ENCODE peak calls at places on chromosomes 11 and 22, in five cellular contexts. One of them, this sample, is unnamed.

GRCh38 chr11:128862913-128863660 is 4.0 kb downstream of the KCNJ1 start:
- DNase-seq in nucleus accumbens: no peak
- DNase-seq in neural crest cell: no peak
- DNase-seq in stimulated activated CD8-positive, alpha-beta memory T cell treated with anti-CD3 and anti-CD28 coated beads, Interleukin-7, amount 100 ng/mL, for 4 hours: no peak
- DNase-seq in transverse colon: no peak
- DNase-seq in this sample: no peak

GRCh38 chr22:49724893-49725489 is 102.7 kb downstream of the BRD1 start:
- DNase-seq in nucleus accumbens: no peak
- DNase-seq in neural crest cell: peak; percentile 83
- DNase-seq in stimulated activated CD8-positive, alpha-beta memory T cell treated with anti-CD3 and anti-CD28 coated beads, Interleukin-7, amount 100 ng/mL, for 4 hours: peak; percentile 36
- DNase-seq in transverse colon: peak; percentile 46
- DNase-seq in this sample: peak; percentile 86

GRCh38 chr22:39147335-39148023 is 5.0 kb downstream of the CBX7 start:
- DNase-seq in nucleus accumbens: no peak
- DNase-seq in neural crest cell: no peak
- DNase-seq in stimulated activated CD8-positive, alpha-beta memory T cell treated with anti-CD3 and anti-CD28 coated beads, Interleukin-7, amount 100 ng/mL, for 4 hours: no peak
- DNase-seq in transverse colon: no peak
- DNase-seq in this sample: no peak

GRCh38 chr11:44874284-44874683 is 76.4 kb downstream of the TP53I11 start:
- DNase-seq in nucleus accumbens: no peak
- DNase-seq in neural crest cell: no peak
- DNase-seq in stimulated activated CD8-positive, alpha-beta memory T cell treated with anti-CD3 and anti-CD28 coated beads, Interleukin-7, amount 100 ng/mL, for 4 hours: no peak
- DNase-seq in transverse colon: no peak
- DNase-seq in this sample: no peak

GRCh38 chr11:118621071-118621815 is 13.8 kb downstream of the PHLDB1 start:
- DNase-seq in nucleus accumbens: peak; percentile 67
- DNase-seq in neural crest cell: peak; percentile 69
- DNase-seq in stimulated activated CD8-positive, alpha-beta memory T cell treated with anti-CD3 and anti-CD28 coated beads, Interleukin-7, amount 100 ng/mL, for 4 hours: no peak
- DNase-seq in transverse colon: peak; percentile 82
- DNase-seq in this sample: peak; percentile 74

GRCh38 chr11:7657306-7658025 is 15.8 kb downstream of the CYB5R2 start:
- DNase-seq in nucleus accumbens: no peak
- DNase-seq in neural crest cell: no peak
- DNase-seq in stimulated activated CD8-positive, alpha-beta memory T cell treated with anti-CD3 and anti-CD28 coated beads, Interleukin-7, amount 100 ng/mL, for 4 hours: no peak
- DNase-seq in transverse colon: peak; percentile 64
- DNase-seq in this sample: peak; percentile 59

GRCh38 chr22:38213319-38214247 is 11.8 kb downstream of the MAFF start:
- DNase-seq in nucleus accumbens: no peak
- DNase-seq in neural crest cell: no peak
- DNase-seq in stimulated activated CD8-positive, alpha-beta memory T cell treated with anti-CD3 and anti-CD28 coated beads, Interleukin-7, amount 100 ng/mL, for 4 hours: no peak
- DNase-seq in transverse colon: no peak
- DNase-seq in this sample: no peak

GRCh38 chr11:94832604-94833238 is 64.6 kb downstream of the AMOTL1 start:
- DNase-seq in nucleus accumbens: no peak
- DNase-seq in neural crest cell: no peak
- DNase-seq in stimulated activated CD8-positive, alpha-beta memory T cell treated with anti-CD3 and anti-CD28 coated beads, Interleukin-7, amount 100 ng/mL, for 4 hours: no peak
- DNase-seq in transverse colon: no peak
- DNase-seq in this sample: no peak

GRCh38 chr22:30241576-30242371 is 4.8 kb downstream of the LIF start:
- DNase-seq in nucleus accumbens: no peak
- DNase-seq in neural crest cell: no peak
- DNase-seq in stimulated activated CD8-positive, alpha-beta memory T cell treated with anti-CD3 and anti-CD28 coated beads, Interleukin-7, amount 100 ng/mL, for 4 hours: no peak
- DNase-seq in transverse colon: no peak
- DNase-seq in this sample: no peak

GRCh38 chr11:12829131-12829530 is 154.9 kb downstream of the TEAD1 start:
- DNase-seq in nucleus accumbens: no peak
- DNase-seq in neural crest cell: no peak
- DNase-seq in stimulated activated CD8-positive, alpha-beta memory T cell treated with anti-CD3 and anti-CD28 coated beads, Interleukin-7, amount 100 ng/mL, for 4 hours: no peak
- DNase-seq in transverse colon: no peak
- DNase-seq in this sample: no peak

GRCh38 chr11:44814881-44815592 is 88.3 kb downstream of the TSPAN18 start:
- DNase-seq in nucleus accumbens: no peak
- DNase-seq in neural crest cell: no peak
- DNase-seq in stimulated activated CD8-positive, alpha-beta memory T cell treated with anti-CD3 and anti-CD28 coated beads, Interleukin-7, amount 100 ng/mL, for 4 hours: no peak
- DNase-seq in transverse colon: no peak
- DNase-seq in this sample: no peak

GRCh38 chr11:11748706-11749365 is 92.9 kb upstream of the USP47 start:
- DNase-seq in nucleus accumbens: no peak
- DNase-seq in neural crest cell: no peak
- DNase-seq in stimulated activated CD8-positive, alpha-beta memory T cell treated with anti-CD3 and anti-CD28 coated beads, Interleukin-7, amount 100 ng/mL, for 4 hours: no peak
- DNase-seq in transverse colon: no peak
- DNase-seq in this sample: no peak

GRCh38 chr11:1564535-1565172 is 7.4 kb downstream of the DUSP8 start:
- DNase-seq in nucleus accumbens: no peak
- DNase-seq in neural crest cell: no peak
- DNase-seq in stimulated activated CD8-positive, alpha-beta memory T cell treated with anti-CD3 and anti-CD28 coated beads, Interleukin-7, amount 100 ng/mL, for 4 hours: no peak
- DNase-seq in transverse colon: peak; percentile 69
- DNase-seq in this sample: peak; percentile 86

GRCh38 chr11:66956689-66957290 is 1.4 kb downstream of the PC start:
- DNase-seq in nucleus accumbens: no peak
- DNase-seq in neural crest cell: no peak
- DNase-seq in stimulated activated CD8-positive, alpha-beta memory T cell treated with anti-CD3 and anti-CD28 coated beads, Interleukin-7, amount 100 ng/mL, for 4 hours: no peak
- DNase-seq in transverse colon: no peak
- DNase-seq in this sample: no peak

GRCh38 chr11:862028-862703 is 19.5 kb downstream of the TSPAN4 start:
- DNase-seq in nucleus accumbens: no peak
- DNase-seq in neural crest cell: no peak
- DNase-seq in stimulated activated CD8-positive, alpha-beta memory T cell treated with anti-CD3 and anti-CD28 coated beads, Interleukin-7, amount 100 ng/mL, for 4 hours: no peak
- DNase-seq in transverse colon: peak; percentile 55
- DNase-seq in this sample: no peak

GRCh38 chr22:21972293-21972779 is 10.3 kb downstream of the TOP3B start:
- DNase-seq in nucleus accumbens: no peak
- DNase-seq in neural crest cell: peak; percentile 70
- DNase-seq in stimulated activated CD8-positive, alpha-beta memory T cell treated with anti-CD3 and anti-CD28 coated beads, Interleukin-7, amount 100 ng/mL, for 4 hours: peak; percentile 25
- DNase-seq in transverse colon: peak; percentile 32
- DNase-seq in this sample: peak; percentile 85

GRCh38 chr11:3167143-3168119 is 2.3 kb upstream of the OSBPL5 start:
- DNase-seq in nucleus accumbens: no peak
- DNase-seq in neural crest cell: no peak
- DNase-seq in stimulated activated CD8-positive, alpha-beta memory T cell treated with anti-CD3 and anti-CD28 coated beads, Interleukin-7, amount 100 ng/mL, for 4 hours: no peak
- DNase-seq in transverse colon: peak; percentile 7
- DNase-seq in this sample: no peak

GRCh38 chr11:84901986-84902385 is 725.2 kb downstream of the DLG2 start:
- DNase-seq in nucleus accumbens: no peak
- DNase-seq in neural crest cell: no peak
- DNase-seq in stimulated activated CD8-positive, alpha-beta memory T cell treated with anti-CD3 and anti-CD28 coated beads, Interleukin-7, amount 100 ng/mL, for 4 hours: no peak
- DNase-seq in transverse colon: no peak
- DNase-seq in this sample: no peak

GRCh38 chr11:34449013-34449412 is 10.3 kb downstream of the CAT start:
- DNase-seq in nucleus accumbens: no peak
- DNase-seq in neural crest cell: no peak
- DNase-seq in stimulated activated CD8-positive, alpha-beta memory T cell treated with anti-CD3 and anti-CD28 coated beads, Interleukin-7, amount 100 ng/mL, for 4 hours: no peak
- DNase-seq in transverse colon: no peak
- DNase-seq in this sample: no peak

GRCh38 chr11:47143322-47143721 is 33.4 kb downstream of the ARFGAP2 start:
- DNase-seq in nucleus accumbens: no peak
- DNase-seq in neural crest cell: no peak
- DNase-seq in stimulated activated CD8-positive, alpha-beta memory T cell treated with anti-CD3 and anti-CD28 coated beads, Interleukin-7, amount 100 ng/mL, for 4 hours: no peak
- DNase-seq in transverse colon: no peak
- DNase-seq in this sample: no peak